ENCODE peak calls at places on chromosome 3, in ten cellular contexts. One of them, this sample, is unnamed.
A peak's percentile ranks its signal among the peaks of the same experiment; 100 is the strongest.

GRCh38 chr3:133040696-133041523 is 2.7 kb downstream of the TMEM108 start:
- DNase-seq in A549: peak; percentile 51
- DNase-seq in Peyer's patch: peak; percentile 46
- DNase-seq in IMR-90: peak; percentile 71
- DNase-seq in endothelial cell of umbilical vein: peak; percentile 64
- DNase-seq in heart left ventricle: peak; percentile 73
- DNase-seq in MM.1S: peak; percentile 56
- DNase-seq in lung: peak; percentile 79
- DNase-seq in cardiac muscle cell: peak; percentile 85
- DNase-seq in pancreas: peak; percentile 72
- DNase-seq in this sample: peak; percentile 65

GRCh38 chr3:108345492-108346205 is 49.3 kb downstream of the HHLA2 start:
- DNase-seq in pancreas: peak; percentile 85
- DNase-seq in heart left ventricle: no peak
- DNase-seq in Peyer's patch: no peak
- DNase-seq in lung: no peak
- DNase-seq in cardiac muscle cell: no peak
- DNase-seq in A549: no peak
- DNase-seq in IMR-90: peak; percentile 15
- DNase-seq in endothelial cell of umbilical vein: no peak
- DNase-seq in MM.1S: no peak
- DNase-seq in this sample: no peak

GRCh38 chr3:125313060-125313635 is 62.0 kb downstream of the ZNF148 start:
- DNase-seq in heart left ventricle: no peak
- DNase-seq in IMR-90: peak; percentile 79
- DNase-seq in cardiac muscle cell: no peak
- DNase-seq in Peyer's patch: no peak
- DNase-seq in endothelial cell of umbilical vein: no peak
- DNase-seq in MM.1S: no peak
- DNase-seq in A549: no peak
- DNase-seq in lung: no peak
- DNase-seq in pancreas: no peak
- DNase-seq in this sample: no peak

GRCh38 chr3:188067932-188068331 is 86.0 kb upstream of the LPP start:
- DNase-seq in MM.1S: no peak
- DNase-seq in cardiac muscle cell: peak; percentile 51
- DNase-seq in pancreas: no peak
- DNase-seq in Peyer's patch: no peak
- DNase-seq in lung: no peak
- DNase-seq in heart left ventricle: no peak
- DNase-seq in IMR-90: peak; percentile 83
- DNase-seq in endothelial cell of umbilical vein: peak; percentile 61
- DNase-seq in A549: peak; percentile 16
- DNase-seq in this sample: no peak

GRCh38 chr3:109369510-109369909 is 32.2 kb upstream of the DPPA4 start:
- DNase-seq in Peyer's patch: no peak
- DNase-seq in heart left ventricle: no peak
- DNase-seq in pancreas: no peak
- DNase-seq in A549: peak; percentile 46
- DNase-seq in IMR-90: no peak
- DNase-seq in MM.1S: no peak
- DNase-seq in cardiac muscle cell: peak; percentile 33
- DNase-seq in lung: no peak
- DNase-seq in endothelial cell of umbilical vein: no peak
- DNase-seq in this sample: no peak

GRCh38 chr3:64971584-64971983 is 283.8 kb upstream of the ADAMTS9 start:
- DNase-seq in cardiac muscle cell: no peak
- DNase-seq in lung: no peak
- DNase-seq in endothelial cell of umbilical vein: no peak
- DNase-seq in IMR-90: no peak
- DNase-seq in heart left ventricle: no peak
- DNase-seq in MM.1S: no peak
- DNase-seq in Peyer's patch: no peak
- DNase-seq in A549: no peak
- DNase-seq in pancreas: no peak
- DNase-seq in this sample: no peak

GRCh38 chr3:197599089-197599765 is 43.5 kb upstream of the BDH1 start:
- DNase-seq in lung: peak; percentile 67
- DNase-seq in pancreas: peak; percentile 63
- DNase-seq in cardiac muscle cell: peak; percentile 84
- DNase-seq in A549: peak; percentile 66
- DNase-seq in endothelial cell of umbilical vein: peak; percentile 80
- DNase-seq in IMR-90: peak; percentile 77
- DNase-seq in MM.1S: peak; percentile 85
- DNase-seq in heart left ventricle: peak; percentile 73
- DNase-seq in Peyer's patch: peak; percentile 77
- DNase-seq in this sample: peak; percentile 68

GRCh38 chr3:122443090-122443489 is 27.2 kb upstream of the WDR5B start:
- DNase-seq in MM.1S: no peak
- DNase-seq in endothelial cell of umbilical vein: no peak
- DNase-seq in IMR-90: no peak
- DNase-seq in A549: no peak
- DNase-seq in heart left ventricle: no peak
- DNase-seq in Peyer's patch: no peak
- DNase-seq in pancreas: no peak
- DNase-seq in cardiac muscle cell: no peak
- DNase-seq in lung: no peak
- DNase-seq in this sample: no peak

GRCh38 chr3:129315386-129315991 is 36.8 kb downstream of the HMCES start:
- DNase-seq in cardiac muscle cell: peak; percentile 44
- DNase-seq in IMR-90: peak; percentile 21
- DNase-seq in pancreas: peak; percentile 48
- DNase-seq in MM.1S: peak; percentile 38
- DNase-seq in Peyer's patch: peak; percentile 66
- DNase-seq in heart left ventricle: peak; percentile 53
- DNase-seq in lung: no peak
- DNase-seq in A549: peak; percentile 18
- DNase-seq in endothelial cell of umbilical vein: peak; percentile 49
- DNase-seq in this sample: peak; percentile 60

GRCh38 chr3:118080886-118081285 is 953.8 kb downstream of the IGSF11 start:
- DNase-seq in lung: no peak
- DNase-seq in cardiac muscle cell: no peak
- DNase-seq in Peyer's patch: no peak
- DNase-seq in A549: no peak
- DNase-seq in heart left ventricle: no peak
- DNase-seq in IMR-90: peak; percentile 18
- DNase-seq in pancreas: no peak
- DNase-seq in endothelial cell of umbilical vein: no peak
- DNase-seq in MM.1S: peak; percentile 94
- DNase-seq in this sample: no peak

GRCh38 chr3:156416846-156417581 is 137.9 kb downstream of the SSR3 start:
- DNase-seq in Peyer's patch: no peak
- DNase-seq in heart left ventricle: no peak
- DNase-seq in endothelial cell of umbilical vein: no peak
- DNase-seq in pancreas: no peak
- DNase-seq in IMR-90: no peak
- DNase-seq in A549: no peak
- DNase-seq in MM.1S: no peak
- DNase-seq in cardiac muscle cell: no peak
- DNase-seq in lung: no peak
- DNase-seq in this sample: no peak

GRCh38 chr3:156743859-156744258 is 69.5 kb downstream of the TIPARP start:
- DNase-seq in pancreas: no peak
- DNase-seq in heart left ventricle: no peak
- DNase-seq in A549: peak; percentile 12
- DNase-seq in Peyer's patch: no peak
- DNase-seq in IMR-90: no peak
- DNase-seq in cardiac muscle cell: no peak
- DNase-seq in endothelial cell of umbilical vein: no peak
- DNase-seq in lung: no peak
- DNase-seq in MM.1S: no peak
- DNase-seq in this sample: no peak

GRCh38 chr3:145145461-145145860 is 1015.5 kb downstream of the PLOD2 start:
- DNase-seq in lung: no peak
- DNase-seq in cardiac muscle cell: no peak
- DNase-seq in heart left ventricle: no peak
- DNase-seq in Peyer's patch: no peak
- DNase-seq in endothelial cell of umbilical vein: peak; percentile 3
- DNase-seq in IMR-90: no peak
- DNase-seq in A549: no peak
- DNase-seq in MM.1S: no peak
- DNase-seq in pancreas: no peak
- DNase-seq in this sample: no peak

GRCh38 chr3:108227131-108227530 is 4.9 kb upstream of the IFT57 start:
- DNase-seq in Peyer's patch: no peak
- DNase-seq in cardiac muscle cell: no peak
- DNase-seq in heart left ventricle: no peak
- DNase-seq in endothelial cell of umbilical vein: no peak
- DNase-seq in MM.1S: no peak
- DNase-seq in A549: no peak
- DNase-seq in pancreas: no peak
- DNase-seq in lung: no peak
- DNase-seq in IMR-90: no peak
- DNase-seq in this sample: no peak

GRCh38 chr3:97479740-97480139 is 284.8 kb upstream of the ARL6 start:
- DNase-seq in A549: no peak
- DNase-seq in Peyer's patch: no peak
- DNase-seq in pancreas: no peak
- DNase-seq in cardiac muscle cell: no peak
- DNase-seq in MM.1S: no peak
- DNase-seq in heart left ventricle: no peak
- DNase-seq in endothelial cell of umbilical vein: no peak
- DNase-seq in IMR-90: no peak
- DNase-seq in lung: no peak
- DNase-seq in this sample: no peak
- TF ChIP-seq CTCF in A549: no peak
- TF ChIP-seq CTCF in Peyer's patch: no peak
- TF ChIP-seq CTCF in pancreas: no peak
- TF ChIP-seq CTCF in cardiac muscle cell: no peak
- TF ChIP-seq CTCF in MM.1S: no peak
- TF ChIP-seq CTCF in heart left ventricle: no peak
- TF ChIP-seq CTCF in endothelial cell of umbilical vein: no peak
- TF ChIP-seq CTCF in IMR-90: no peak
- TF ChIP-seq CTCF in lung: no peak
- TF ChIP-seq CTCF in this sample: no peak

DNA sequence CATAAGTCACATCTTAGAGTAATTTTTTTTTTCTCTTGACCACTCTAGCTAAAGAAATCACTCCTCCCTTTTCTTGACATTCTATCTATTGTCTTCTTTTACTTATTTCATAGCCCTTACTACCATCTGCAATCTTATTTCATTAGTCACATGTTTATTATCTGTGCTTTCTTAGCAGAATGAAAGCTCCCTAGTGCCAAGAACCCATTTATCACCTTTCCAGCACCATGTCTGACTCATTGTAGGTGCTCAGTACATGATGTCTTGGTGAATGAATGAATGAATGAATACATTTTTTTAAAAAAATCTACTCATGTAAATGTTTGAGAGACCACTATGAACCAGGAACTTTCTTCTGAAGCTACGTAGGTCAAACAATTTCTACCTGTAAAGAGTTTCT is 157.2 kb downstream of the CADPS start:
- DNase-seq in cardiac muscle cell: no peak
- DNase-seq in MM.1S: no peak
- DNase-seq in lung: no peak
- DNase-seq in pancreas: no peak
- DNase-seq in heart left ventricle: no peak
- DNase-seq in IMR-90: no peak
- DNase-seq in A549: no peak
- DNase-seq in Peyer's patch: no peak
- DNase-seq in endothelial cell of umbilical vein: no peak
- DNase-seq in this sample: no peak
- H3K4me1 ChIP-seq in cardiac muscle cell: no peaks in the 10 kb centered on the region
- H3K4me1 ChIP-seq in MM.1S: no peaks in the 10 kb centered on the region
- H3K4me1 ChIP-seq in lung: no peaks in the 10 kb centered on the region
- H3K4me1 ChIP-seq in pancreas: no peaks in the 10 kb centered on the region
- H3K4me1 ChIP-seq in heart left ventricle: no peaks in the 10 kb centered on the region
- H3K4me1 ChIP-seq in IMR-90: no peaks in the 10 kb centered on the region
- H3K4me1 ChIP-seq in A549: no peaks in the 10 kb centered on the region
- H3K4me1 ChIP-seq in Peyer's patch: no peaks in the 10 kb centered on the region
- H3K4me1 ChIP-seq in endothelial cell of umbilical vein: no peaks in the 10 kb centered on the region
- H3K4me1 ChIP-seq in this sample: peaks cover 2% of the 10 kb centered on the region

DNA sequence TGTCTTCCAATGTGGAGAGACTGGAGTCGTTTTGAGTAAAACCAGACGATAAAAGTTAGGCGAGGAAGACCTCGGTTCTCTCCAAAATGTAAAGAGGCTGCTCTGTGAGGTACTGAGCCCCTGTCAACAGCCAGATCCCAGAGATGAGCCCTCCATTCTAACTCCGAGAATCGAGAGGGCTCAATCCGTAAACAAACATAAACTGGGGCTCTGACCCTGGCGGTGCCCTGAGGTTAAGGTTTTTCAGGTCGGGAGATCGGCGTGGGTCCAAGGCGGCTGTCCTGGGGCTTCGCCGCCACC is 417 bp downstream of the TBCCD1 start:
- DNase-seq in pancreas: no peak
- DNase-seq in cardiac muscle cell: no peak
- DNase-seq in heart left ventricle: no peak
- DNase-seq in MM.1S: no peak
- DNase-seq in endothelial cell of umbilical vein: no peak
- DNase-seq in A549: no peak
- DNase-seq in Peyer's patch: no peak
- DNase-seq in lung: no peak
- DNase-seq in IMR-90: no peak
- DNase-seq in this sample: no peak
- TF ChIP-seq CTCF in pancreas: no peak
- TF ChIP-seq CTCF in cardiac muscle cell: no peak
- TF ChIP-seq CTCF in heart left ventricle: no peak
- TF ChIP-seq CTCF in MM.1S: no peak
- TF ChIP-seq CTCF in endothelial cell of umbilical vein: no peak
- TF ChIP-seq CTCF in A549: no peak
- TF ChIP-seq CTCF in Peyer's patch: peak; percentile 3
- TF ChIP-seq CTCF in lung: no peak
- TF ChIP-seq CTCF in IMR-90: no peak
- TF ChIP-seq CTCF in this sample: no peak

GRCh38 chr3:67291287-67292252 is 293.5 kb downstream of the KBTBD8 start:
- DNase-seq in MM.1S: no peak
- DNase-seq in Peyer's patch: no peak
- DNase-seq in heart left ventricle: no peak
- DNase-seq in endothelial cell of umbilical vein: no peak
- DNase-seq in A549: no peak
- DNase-seq in pancreas: no peak
- DNase-seq in cardiac muscle cell: no peak
- DNase-seq in lung: no peak
- DNase-seq in IMR-90: no peak
- DNase-seq in this sample: no peak

GRCh38 chr3:67294341-67294740 is 296.2 kb downstream of the KBTBD8 start:
- DNase-seq in pancreas: no peak
- DNase-seq in endothelial cell of umbilical vein: no peak
- DNase-seq in MM.1S: no peak
- DNase-seq in cardiac muscle cell: no peak
- DNase-seq in A549: peak; percentile 1
- DNase-seq in heart left ventricle: no peak
- DNase-seq in IMR-90: no peak
- DNase-seq in lung: no peak
- DNase-seq in Peyer's patch: no peak
- DNase-seq in this sample: no peak

GRCh38 chr3:67290424-67290823 is 292.3 kb downstream of the KBTBD8 start:
- DNase-seq in Peyer's patch: no peak
- DNase-seq in cardiac muscle cell: no peak
- DNase-seq in IMR-90: no peak
- DNase-seq in endothelial cell of umbilical vein: no peak
- DNase-seq in A549: no peak
- DNase-seq in pancreas: no peak
- DNase-seq in MM.1S: no peak
- DNase-seq in lung: no peak
- DNase-seq in heart left ventricle: no peak
- DNase-seq in this sample: no peak

GRCh38 chr3:67289626-67290025 is 291.5 kb downstream of the KBTBD8 start:
- DNase-seq in pancreas: no peak
- DNase-seq in cardiac muscle cell: no peak
- DNase-seq in IMR-90: no peak
- DNase-seq in MM.1S: no peak
- DNase-seq in Peyer's patch: no peak
- DNase-seq in lung: no peak
- DNase-seq in endothelial cell of umbilical vein: no peak
- DNase-seq in A549: no peak
- DNase-seq in heart left ventricle: no peak
- DNase-seq in this sample: no peak

GRCh38 chr3:67292356-67293225 is 294.5 kb downstream of the KBTBD8 start:
- DNase-seq in MM.1S: no peak
- DNase-seq in A549: peak; percentile 22
- DNase-seq in Peyer's patch: no peak
- DNase-seq in endothelial cell of umbilical vein: no peak
- DNase-seq in cardiac muscle cell: no peak
- DNase-seq in IMR-90: no peak
- DNase-seq in pancreas: no peak
- DNase-seq in heart left ventricle: no peak
- DNase-seq in lung: peak; percentile 56
- DNase-seq in this sample: no peak
- H3K4me1 ChIP-seq in MM.1S: no peaks in the 10 kb centered on the region
- H3K4me1 ChIP-seq in A549: peaks cover 2% of the 10 kb centered on the region
- H3K4me1 ChIP-seq in Peyer's patch: no peaks in the 10 kb centered on the region
- H3K4me1 ChIP-seq in endothelial cell of umbilical vein: no peaks in the 10 kb centered on the region
- H3K4me1 ChIP-seq in cardiac muscle cell: peaks cover 6% of the 10 kb centered on the region
- H3K4me1 ChIP-seq in IMR-90: no peaks in the 10 kb centered on the region
- H3K4me1 ChIP-seq in pancreas: no peaks in the 10 kb centered on the region
- H3K4me1 ChIP-seq in heart left ventricle: no peaks in the 10 kb centered on the region
- H3K4me1 ChIP-seq in lung: no peaks in the 10 kb centered on the region
- H3K4me1 ChIP-seq in this sample: peaks cover 24% of the 10 kb centered on the region